ENCODE peak calls at places on chromosomes 2 and 18, in nine cellular contexts. One of them, this sample, is unnamed.
A peak's percentile ranks its signal among the peaks of the same experiment; 100 is the strongest.

GRCh38 chr2:174683392-174683759 is 80.9 kb downstream of the CHRNA1 start:
- DNase-seq in stimulated activated naive CD4-positive, alpha-beta T cell treated with Interleukin-2 at 50 U/mL for 16 hours: peak; percentile 5
- DNase-seq in fibroblast of pulmonary artery: peak; percentile 63
- DNase-seq in tibial nerve: no peak
- DNase-seq in activated naive CD8-positive, alpha-beta T cell treated with anti-CD3 and anti-CD28 coated beads, Interleukin-2, amount 50 U/mL, for 24 hours: peak; percentile 29
- DNase-seq in HepG2: no peak
- DNase-seq in keratinocyte: no peak
- DNase-seq in trophoblast cell: no peak
- DNase-seq in NCI-H345: no peak
- DNase-seq in this sample: no peak

GRCh38 chr18:23814977-23815614 is 125.8 kb downstream of the LAMA3 start:
- DNase-seq in stimulated activated naive CD4-positive, alpha-beta T cell treated with Interleukin-2 at 50 U/mL for 16 hours: no peak
- DNase-seq in fibroblast of pulmonary artery: no peak
- DNase-seq in tibial nerve: no peak
- DNase-seq in activated naive CD8-positive, alpha-beta T cell treated with anti-CD3 and anti-CD28 coated beads, Interleukin-2, amount 50 U/mL, for 24 hours: no peak
- DNase-seq in HepG2: no peak
- DNase-seq in keratinocyte: no peak
- DNase-seq in trophoblast cell: no peak
- DNase-seq in NCI-H345: no peak
- DNase-seq in this sample: no peak

GRCh38 chr2:173030541-173031485 is 44.8 kb upstream of the MAP3K20 start:
- DNase-seq in stimulated activated naive CD4-positive, alpha-beta T cell treated with Interleukin-2 at 50 U/mL for 16 hours: no peak
- DNase-seq in fibroblast of pulmonary artery: no peak
- DNase-seq in tibial nerve: no peak
- DNase-seq in activated naive CD8-positive, alpha-beta T cell treated with anti-CD3 and anti-CD28 coated beads, Interleukin-2, amount 50 U/mL, for 24 hours: no peak
- DNase-seq in HepG2: no peak
- DNase-seq in keratinocyte: no peak
- DNase-seq in trophoblast cell: no peak
- DNase-seq in NCI-H345: no peak
- DNase-seq in this sample: no peak

GRCh38 chr2:188726561-188727247 is 247.5 kb upstream of the COL3A1 start:
- DNase-seq in stimulated activated naive CD4-positive, alpha-beta T cell treated with Interleukin-2 at 50 U/mL for 16 hours: no peak
- DNase-seq in fibroblast of pulmonary artery: no peak
- DNase-seq in tibial nerve: no peak
- DNase-seq in activated naive CD8-positive, alpha-beta T cell treated with anti-CD3 and anti-CD28 coated beads, Interleukin-2, amount 50 U/mL, for 24 hours: no peak
- DNase-seq in HepG2: no peak
- DNase-seq in keratinocyte: peak; percentile 5
- DNase-seq in trophoblast cell: no peak
- DNase-seq in NCI-H345: no peak
- DNase-seq in this sample: no peak

GRCh38 chr2:65722028-65722427 is 289.6 kb upstream of the SPRED2 start:
- DNase-seq in stimulated activated naive CD4-positive, alpha-beta T cell treated with Interleukin-2 at 50 U/mL for 16 hours: no peak
- DNase-seq in fibroblast of pulmonary artery: peak; percentile 12
- DNase-seq in tibial nerve: peak; percentile 13
- DNase-seq in activated naive CD8-positive, alpha-beta T cell treated with anti-CD3 and anti-CD28 coated beads, Interleukin-2, amount 50 U/mL, for 24 hours: no peak
- DNase-seq in HepG2: no peak
- DNase-seq in keratinocyte: no peak
- DNase-seq in trophoblast cell: no peak
- DNase-seq in NCI-H345: peak; percentile 3
- DNase-seq in this sample: peak; percentile 52

GRCh38 chr2:110864176-110864575 is 131.8 kb downstream of the ACOXL start:
- DNase-seq in stimulated activated naive CD4-positive, alpha-beta T cell treated with Interleukin-2 at 50 U/mL for 16 hours: no peak
- DNase-seq in fibroblast of pulmonary artery: no peak
- DNase-seq in tibial nerve: no peak
- DNase-seq in activated naive CD8-positive, alpha-beta T cell treated with anti-CD3 and anti-CD28 coated beads, Interleukin-2, amount 50 U/mL, for 24 hours: no peak
- DNase-seq in HepG2: no peak
- DNase-seq in keratinocyte: no peak
- DNase-seq in trophoblast cell: no peak
- DNase-seq in NCI-H345: no peak
- DNase-seq in this sample: no peak

GRCh38 chr2:108217211-108217610 is 22.6 kb upstream of the SULT1C3 start:
- DNase-seq in stimulated activated naive CD4-positive, alpha-beta T cell treated with Interleukin-2 at 50 U/mL for 16 hours: no peak
- DNase-seq in fibroblast of pulmonary artery: no peak
- DNase-seq in tibial nerve: no peak
- DNase-seq in activated naive CD8-positive, alpha-beta T cell treated with anti-CD3 and anti-CD28 coated beads, Interleukin-2, amount 50 U/mL, for 24 hours: no peak
- DNase-seq in HepG2: no peak
- DNase-seq in keratinocyte: no peak
- DNase-seq in trophoblast cell: no peak
- DNase-seq in NCI-H345: no peak
- DNase-seq in this sample: no peak

GRCh38 chr18:79912409-79912991 is 39.0 kb downstream of the SLC66A2 start:
- DNase-seq in stimulated activated naive CD4-positive, alpha-beta T cell treated with Interleukin-2 at 50 U/mL for 16 hours: no peak
- DNase-seq in fibroblast of pulmonary artery: peak; percentile 11
- DNase-seq in tibial nerve: no peak
- DNase-seq in activated naive CD8-positive, alpha-beta T cell treated with anti-CD3 and anti-CD28 coated beads, Interleukin-2, amount 50 U/mL, for 24 hours: peak; percentile 47
- DNase-seq in HepG2: no peak
- DNase-seq in keratinocyte: no peak
- DNase-seq in trophoblast cell: no peak
- DNase-seq in NCI-H345: no peak
- DNase-seq in this sample: no peak

GRCh38 chr2:20999906-21000645 is 43.8 kb downstream of the APOB start:
- DNase-seq in stimulated activated naive CD4-positive, alpha-beta T cell treated with Interleukin-2 at 50 U/mL for 16 hours: no peak
- DNase-seq in fibroblast of pulmonary artery: no peak
- DNase-seq in tibial nerve: no peak
- DNase-seq in activated naive CD8-positive, alpha-beta T cell treated with anti-CD3 and anti-CD28 coated beads, Interleukin-2, amount 50 U/mL, for 24 hours: no peak
- DNase-seq in HepG2: no peak
- DNase-seq in keratinocyte: no peak
- DNase-seq in trophoblast cell: no peak
- DNase-seq in NCI-H345: no peak
- DNase-seq in this sample: no peak

GRCh38 chr18:37574113-37574512 is 8.5 kb upstream of the CELF4 start:
- DNase-seq in stimulated activated naive CD4-positive, alpha-beta T cell treated with Interleukin-2 at 50 U/mL for 16 hours: no peak
- DNase-seq in fibroblast of pulmonary artery: peak; percentile 22
- DNase-seq in tibial nerve: no peak
- DNase-seq in activated naive CD8-positive, alpha-beta T cell treated with anti-CD3 and anti-CD28 coated beads, Interleukin-2, amount 50 U/mL, for 24 hours: no peak
- DNase-seq in HepG2: no peak
- DNase-seq in keratinocyte: no peak
- DNase-seq in trophoblast cell: no peak
- DNase-seq in NCI-H345: no peak
- DNase-seq in this sample: no peak

GRCh38 chr2:158619496-158619895 is 162.7 kb downstream of the PKP4 start:
- DNase-seq in stimulated activated naive CD4-positive, alpha-beta T cell treated with Interleukin-2 at 50 U/mL for 16 hours: no peak
- DNase-seq in fibroblast of pulmonary artery: peak; percentile 64
- DNase-seq in tibial nerve: no peak
- DNase-seq in activated naive CD8-positive, alpha-beta T cell treated with anti-CD3 and anti-CD28 coated beads, Interleukin-2, amount 50 U/mL, for 24 hours: no peak
- DNase-seq in HepG2: peak; percentile 70
- DNase-seq in keratinocyte: peak; percentile 15
- DNase-seq in trophoblast cell: no peak
- DNase-seq in NCI-H345: no peak
- DNase-seq in this sample: no peak

GRCh38 chr2:240903191-240904060 is 2.7 kb upstream of the CROCC2 start:
- DNase-seq in stimulated activated naive CD4-positive, alpha-beta T cell treated with Interleukin-2 at 50 U/mL for 16 hours: no peak
- DNase-seq in fibroblast of pulmonary artery: no peak
- DNase-seq in tibial nerve: no peak
- DNase-seq in activated naive CD8-positive, alpha-beta T cell treated with anti-CD3 and anti-CD28 coated beads, Interleukin-2, amount 50 U/mL, for 24 hours: no peak
- DNase-seq in HepG2: no peak
- DNase-seq in keratinocyte: no peak
- DNase-seq in trophoblast cell: no peak
- DNase-seq in NCI-H345: no peak
- DNase-seq in this sample: no peak

GRCh38 chr18:78630981-78631510 is 348.6 kb upstream of the SALL3 start:
- DNase-seq in stimulated activated naive CD4-positive, alpha-beta T cell treated with Interleukin-2 at 50 U/mL for 16 hours: no peak
- DNase-seq in fibroblast of pulmonary artery: no peak
- DNase-seq in tibial nerve: no peak
- DNase-seq in activated naive CD8-positive, alpha-beta T cell treated with anti-CD3 and anti-CD28 coated beads, Interleukin-2, amount 50 U/mL, for 24 hours: no peak
- DNase-seq in HepG2: no peak
- DNase-seq in keratinocyte: no peak
- DNase-seq in trophoblast cell: no peak
- DNase-seq in NCI-H345: no peak
- DNase-seq in this sample: no peak

GRCh38 chr18:72180689-72181088 is 363.5 kb downstream of the CBLN2 start:
- DNase-seq in stimulated activated naive CD4-positive, alpha-beta T cell treated with Interleukin-2 at 50 U/mL for 16 hours: no peak
- DNase-seq in fibroblast of pulmonary artery: no peak
- DNase-seq in tibial nerve: no peak
- DNase-seq in activated naive CD8-positive, alpha-beta T cell treated with anti-CD3 and anti-CD28 coated beads, Interleukin-2, amount 50 U/mL, for 24 hours: no peak
- DNase-seq in HepG2: no peak
- DNase-seq in keratinocyte: no peak
- DNase-seq in trophoblast cell: no peak
- DNase-seq in NCI-H345: no peak
- DNase-seq in this sample: no peak

GRCh38 chr18:30811580-30811979 is 231.0 kb downstream of the DSC3 start:
- DNase-seq in stimulated activated naive CD4-positive, alpha-beta T cell treated with Interleukin-2 at 50 U/mL for 16 hours: no peak
- DNase-seq in fibroblast of pulmonary artery: no peak
- DNase-seq in tibial nerve: no peak
- DNase-seq in activated naive CD8-positive, alpha-beta T cell treated with anti-CD3 and anti-CD28 coated beads, Interleukin-2, amount 50 U/mL, for 24 hours: no peak
- DNase-seq in HepG2: no peak
- DNase-seq in keratinocyte: no peak
- DNase-seq in trophoblast cell: no peak
- DNase-seq in NCI-H345: no peak
- DNase-seq in this sample: no peak

GRCh38 chr2:67041051-67041450 is 356.1 kb upstream of the ETAA1 start:
- DNase-seq in stimulated activated naive CD4-positive, alpha-beta T cell treated with Interleukin-2 at 50 U/mL for 16 hours: no peak
- DNase-seq in fibroblast of pulmonary artery: no peak
- DNase-seq in tibial nerve: no peak
- DNase-seq in activated naive CD8-positive, alpha-beta T cell treated with anti-CD3 and anti-CD28 coated beads, Interleukin-2, amount 50 U/mL, for 24 hours: no peak
- DNase-seq in HepG2: no peak
- DNase-seq in keratinocyte: no peak
- DNase-seq in trophoblast cell: no peak
- DNase-seq in NCI-H345: no peak
- DNase-seq in this sample: no peak

GRCh38 chr2:24253303-24253919 is 78.6 kb downstream of the FAM228A start:
- DNase-seq in stimulated activated naive CD4-positive, alpha-beta T cell treated with Interleukin-2 at 50 U/mL for 16 hours: no peak
- DNase-seq in fibroblast of pulmonary artery: peak; percentile 49
- DNase-seq in tibial nerve: no peak
- DNase-seq in activated naive CD8-positive, alpha-beta T cell treated with anti-CD3 and anti-CD28 coated beads, Interleukin-2, amount 50 U/mL, for 24 hours: no peak
- DNase-seq in HepG2: no peak
- DNase-seq in keratinocyte: no peak
- DNase-seq in trophoblast cell: peak; percentile 43
- DNase-seq in NCI-H345: no peak
- DNase-seq in this sample: no peak

GRCh38 chr2:10835052-10835970 is 22.7 kb upstream of the PDIA6 start:
- DNase-seq in stimulated activated naive CD4-positive, alpha-beta T cell treated with Interleukin-2 at 50 U/mL for 16 hours: peak; percentile 59
- DNase-seq in fibroblast of pulmonary artery: peak; percentile 45
- DNase-seq in tibial nerve: peak; percentile 48
- DNase-seq in activated naive CD8-positive, alpha-beta T cell treated with anti-CD3 and anti-CD28 coated beads, Interleukin-2, amount 50 U/mL, for 24 hours: peak; percentile 88
- DNase-seq in HepG2: peak; percentile 53
- DNase-seq in keratinocyte: peak; percentile 13
- DNase-seq in trophoblast cell: peak; percentile 68
- DNase-seq in NCI-H345: peak; percentile 71
- DNase-seq in this sample: peak; percentile 88

GRCh38 chr18:41449612-41450011 is 505.4 kb upstream of the PIK3C3 start:
- DNase-seq in stimulated activated naive CD4-positive, alpha-beta T cell treated with Interleukin-2 at 50 U/mL for 16 hours: no peak
- DNase-seq in fibroblast of pulmonary artery: peak; percentile 9
- DNase-seq in tibial nerve: no peak
- DNase-seq in activated naive CD8-positive, alpha-beta T cell treated with anti-CD3 and anti-CD28 coated beads, Interleukin-2, amount 50 U/mL, for 24 hours: no peak
- DNase-seq in HepG2: no peak
- DNase-seq in keratinocyte: no peak
- DNase-seq in trophoblast cell: no peak
- DNase-seq in NCI-H345: no peak
- DNase-seq in this sample: no peak

GRCh38 chr2:95318431-95319220 is 21.5 kb downstream of the KCNIP3 start:
- DNase-seq in stimulated activated naive CD4-positive, alpha-beta T cell treated with Interleukin-2 at 50 U/mL for 16 hours: no peak
- DNase-seq in fibroblast of pulmonary artery: no peak
- DNase-seq in tibial nerve: no peak
- DNase-seq in activated naive CD8-positive, alpha-beta T cell treated with anti-CD3 and anti-CD28 coated beads, Interleukin-2, amount 50 U/mL, for 24 hours: no peak
- DNase-seq in HepG2: no peak
- DNase-seq in keratinocyte: no peak
- DNase-seq in trophoblast cell: no peak
- DNase-seq in NCI-H345: no peak
- DNase-seq in this sample: no peak

GRCh38 chr2:213232649-213233437 is 51.4 kb upstream of the SPAG16 start:
- DNase-seq in stimulated activated naive CD4-positive, alpha-beta T cell treated with Interleukin-2 at 50 U/mL for 16 hours: no peak
- DNase-seq in fibroblast of pulmonary artery: no peak
- DNase-seq in tibial nerve: no peak
- DNase-seq in activated naive CD8-positive, alpha-beta T cell treated with anti-CD3 and anti-CD28 coated beads, Interleukin-2, amount 50 U/mL, for 24 hours: peak; percentile 36
- DNase-seq in HepG2: no peak
- DNase-seq in keratinocyte: no peak
- DNase-seq in trophoblast cell: no peak
- DNase-seq in NCI-H345: no peak
- DNase-seq in this sample: no peak

GRCh38 chr2:207107551-207107950 is 58.2 kb downstream of the KLF7 start:
- DNase-seq in stimulated activated naive CD4-positive, alpha-beta T cell treated with Interleukin-2 at 50 U/mL for 16 hours: no peak
- DNase-seq in fibroblast of pulmonary artery: no peak
- DNase-seq in tibial nerve: no peak
- DNase-seq in activated naive CD8-positive, alpha-beta T cell treated with anti-CD3 and anti-CD28 coated beads, Interleukin-2, amount 50 U/mL, for 24 hours: no peak
- DNase-seq in HepG2: no peak
- DNase-seq in keratinocyte: no peak
- DNase-seq in trophoblast cell: no peak
- DNase-seq in NCI-H345: no peak
- DNase-seq in this sample: no peak

GRCh38 chr2:54504866-54505265 is 48.7 kb downstream of the SPTBN1 start:
- DNase-seq in stimulated activated naive CD4-positive, alpha-beta T cell treated with Interleukin-2 at 50 U/mL for 16 hours: no peak
- DNase-seq in fibroblast of pulmonary artery: no peak
- DNase-seq in tibial nerve: no peak
- DNase-seq in activated naive CD8-positive, alpha-beta T cell treated with anti-CD3 and anti-CD28 coated beads, Interleukin-2, amount 50 U/mL, for 24 hours: no peak
- DNase-seq in HepG2: no peak
- DNase-seq in keratinocyte: no peak
- DNase-seq in trophoblast cell: no peak
- DNase-seq in NCI-H345: no peak
- DNase-seq in this sample: no peak

GRCh38 chr2:136384541-136385303 is 266.8 kb upstream of the CXCR4 start:
- DNase-seq in stimulated activated naive CD4-positive, alpha-beta T cell treated with Interleukin-2 at 50 U/mL for 16 hours: peak; percentile 23
- DNase-seq in fibroblast of pulmonary artery: peak; percentile 47
- DNase-seq in tibial nerve: no peak
- DNase-seq in activated naive CD8-positive, alpha-beta T cell treated with anti-CD3 and anti-CD28 coated beads, Interleukin-2, amount 50 U/mL, for 24 hours: peak; percentile 36
- DNase-seq in HepG2: peak; percentile 35
- DNase-seq in keratinocyte: no peak
- DNase-seq in trophoblast cell: peak; percentile 83
- DNase-seq in NCI-H345: peak; percentile 59
- DNase-seq in this sample: peak; percentile 61

GRCh38 chr18:3281456-3282400 is 19.8 kb downstream of the MYL12B start:
- DNase-seq in stimulated activated naive CD4-positive, alpha-beta T cell treated with Interleukin-2 at 50 U/mL for 16 hours: no peak
- DNase-seq in fibroblast of pulmonary artery: peak; percentile 91
- DNase-seq in tibial nerve: no peak
- DNase-seq in activated naive CD8-positive, alpha-beta T cell treated with anti-CD3 and anti-CD28 coated beads, Interleukin-2, amount 50 U/mL, for 24 hours: no peak
- DNase-seq in HepG2: peak; percentile 67
- DNase-seq in keratinocyte: no peak
- DNase-seq in trophoblast cell: no peak
- DNase-seq in NCI-H345: peak; percentile 79
- DNase-seq in this sample: peak; percentile 15

GRCh38 chr2:64914735-64915509 is 74.3 kb upstream of the SLC1A4 start:
- DNase-seq in stimulated activated naive CD4-positive, alpha-beta T cell treated with Interleukin-2 at 50 U/mL for 16 hours: no peak
- DNase-seq in fibroblast of pulmonary artery: peak; percentile 21
- DNase-seq in tibial nerve: no peak
- DNase-seq in activated naive CD8-positive, alpha-beta T cell treated with anti-CD3 and anti-CD28 coated beads, Interleukin-2, amount 50 U/mL, for 24 hours: no peak
- DNase-seq in HepG2: no peak
- DNase-seq in keratinocyte: no peak
- DNase-seq in trophoblast cell: peak; percentile 72
- DNase-seq in NCI-H345: no peak
- DNase-seq in this sample: no peak

GRCh38 chr2:53964987-53965687 is 5.7 kb downstream of the PSME4 start:
- DNase-seq in stimulated activated naive CD4-positive, alpha-beta T cell treated with Interleukin-2 at 50 U/mL for 16 hours: no peak
- DNase-seq in fibroblast of pulmonary artery: no peak
- DNase-seq in tibial nerve: no peak
- DNase-seq in activated naive CD8-positive, alpha-beta T cell treated with anti-CD3 and anti-CD28 coated beads, Interleukin-2, amount 50 U/mL, for 24 hours: no peak
- DNase-seq in HepG2: no peak
- DNase-seq in keratinocyte: no peak
- DNase-seq in trophoblast cell: no peak
- DNase-seq in NCI-H345: no peak
- DNase-seq in this sample: no peak

GRCh38 chr2:147568109-147568508 is 276.7 kb upstream of the ACVR2A start:
- DNase-seq in stimulated activated naive CD4-positive, alpha-beta T cell treated with Interleukin-2 at 50 U/mL for 16 hours: no peak
- DNase-seq in fibroblast of pulmonary artery: no peak
- DNase-seq in tibial nerve: no peak
- DNase-seq in activated naive CD8-positive, alpha-beta T cell treated with anti-CD3 and anti-CD28 coated beads, Interleukin-2, amount 50 U/mL, for 24 hours: no peak
- DNase-seq in HepG2: no peak
- DNase-seq in keratinocyte: no peak
- DNase-seq in trophoblast cell: no peak
- DNase-seq in NCI-H345: no peak
- DNase-seq in this sample: no peak

GRCh38 chr18:8254664-8255063 is 354.6 kb upstream of the RAB12 start:
- DNase-seq in stimulated activated naive CD4-positive, alpha-beta T cell treated with Interleukin-2 at 50 U/mL for 16 hours: no peak
- DNase-seq in fibroblast of pulmonary artery: no peak
- DNase-seq in tibial nerve: no peak
- DNase-seq in activated naive CD8-positive, alpha-beta T cell treated with anti-CD3 and anti-CD28 coated beads, Interleukin-2, amount 50 U/mL, for 24 hours: no peak
- DNase-seq in HepG2: no peak
- DNase-seq in keratinocyte: no peak
- DNase-seq in trophoblast cell: no peak
- DNase-seq in NCI-H345: no peak
- DNase-seq in this sample: no peak

GRCh38 chr2:237895544-237896506 is 36.4 kb downstream of the RAMP1 start:
- DNase-seq in stimulated activated naive CD4-positive, alpha-beta T cell treated with Interleukin-2 at 50 U/mL for 16 hours: no peak
- DNase-seq in fibroblast of pulmonary artery: no peak
- DNase-seq in tibial nerve: no peak
- DNase-seq in activated naive CD8-positive, alpha-beta T cell treated with anti-CD3 and anti-CD28 coated beads, Interleukin-2, amount 50 U/mL, for 24 hours: no peak
- DNase-seq in HepG2: no peak
- DNase-seq in keratinocyte: no peak
- DNase-seq in trophoblast cell: peak; percentile 35
- DNase-seq in NCI-H345: peak; percentile 93
- DNase-seq in this sample: no peak